ENCODE peak calls at places on chromosome 3, in ten cellular contexts. K is upper lobe of left lung; D is endodermal cell; F is psoas muscle; C is naive thymus-derived CD4-positive, alpha-beta T cell; E is endothelial cell of umbilical vein; V is mammary epithelial cell; O is MM.1S; U is esophagus squamous epithelium; H is right lobe of liver. L is an unnamed sample. For H3K36me3 and H3K4me1, the result is how much of the 10 kb centered on the place peaks cover.

GRCh38 chr3:185744997-185745843 is 79.6 kb downstream of the IGF2BP2 start:
- DNase-seq in V (peak), O (no peak), F (no peak), U (no peak), K (no peak), H (no peak), E (peak), D (peak), C (no peak), L (no peak)

GRCh38 chr3:194431553-194431952 is 32.5 kb upstream of the GP5 start:
- DNase-seq in K (no peak), C (no peak), O (no peak), D (no peak), E (no peak), U (no peak), H (no peak), F (no peak), V (no peak), L (no peak)

GRCh38 chr3:88137836-88138235 is 11.9 kb upstream of the C3orf38 start:
- DNase-seq in E (no peak), F (no peak), D (no peak), O (no peak), C (no peak), V (no peak), H (no peak), K (no peak), U (no peak), L (no peak)

GRCh38 chr3:89262561-89262960 is 155.1 kb downstream of the EPHA3 start:
- DNase-seq in F (no peak), U (no peak), C (no peak), V (no peak), O (no peak), E (no peak), K (peak), D (no peak), H (no peak), L (no peak)

GRCh38 chr3:54621181-54621580 is 306.7 kb downstream of the LRTM1 start:
- DNase-seq in F (no peak), O (no peak), U (no peak), K (no peak), H (no peak), C (no peak), E (no peak), V (peak), D (no peak), L (no peak)

GRCh38 chr3:181952221-181952620 is 240.5 kb downstream of the SOX2 start:
- DNase-seq in E (no peak), O (no peak), K (no peak), H (no peak), V (no peak), U (no peak), F (no peak), C (no peak), D (no peak), L (no peak)

GRCh38 chr3:177320765-177321247 is 123.5 kb upstream of the TBL1XR1 start:
- DNase-seq in O (peak), C (no peak), E (peak), H (no peak), F (no peak), U (no peak), D (no peak), K (no peak), V (no peak), L (no peak)

GRCh38 chr3:71779674-71780377 is 5.1 kb downstream of the PROK2 start:
- DNase-seq in V (no peak), K (no peak), E (no peak), H (no peak), C (no peak), O (no peak), U (no peak), F (no peak), D (no peak), L (no peak)

GRCh38 chr3:98395111-98395510 is 4.6 kb downstream of the OR5K3 start:
- DNase-seq in D (no peak), V (no peak), U (no peak), F (no peak), C (no peak), H (no peak), E (no peak), K (no peak), O (no peak), L (no peak)

GRCh38 chr3:123658118-123658859 is 73.4 kb upstream of the HACD2 start:
- DNase-seq in D (no peak), O (no peak), C (no peak), U (no peak), H (no peak), F (peak), K (no peak), V (no peak), E (peak), L (no peak)

GRCh38 chr3:32148356-32148755 is 41.9 kb downstream of the GPD1L start:
- DNase-seq in O (no peak), D (peak), C (no peak), K (no peak), V (no peak), F (no peak), H (no peak), E (no peak), U (no peak), L (no peak)

GRCh38 chr3:39185959-39186691 is 6.3 kb downstream of the XIRP1 start:
- DNase-seq in C (no peak), K (peak), E (no peak), O (no peak), F (no peak), D (no peak), H (no peak), V (no peak), U (no peak), L (no peak)

GRCh38 chr3:152610621-152611020 is 224.3 kb upstream of the P2RY1 start:
- DNase-seq in F (no peak), D (no peak), C (no peak), E (no peak), V (no peak), H (no peak), K (no peak), O (no peak), U (no peak), L (no peak)

GRCh38 chr3:117524890-117525289 is 815.3 kb downstream of the TUSC7 start:
- DNase-seq in O (no peak), V (no peak), U (no peak), C (no peak), H (no peak), F (no peak), K (no peak), D (no peak), E (no peak), L (no peak)

GRCh38 chr3:15399970-15400369 is 27.4 kb downstream of the METTL6 start:
- DNase-seq in D (no peak), E (no peak), H (no peak), F (no peak), U (no peak), O (no peak), V (no peak), C (no peak), K (no peak), L (peak)

GRCh38 chr3:134535186-134535974 is 49.5 kb downstream of the CEP63 start:
- DNase-seq in F (no peak), E (no peak), U (no peak), D (no peak), K (no peak), H (no peak), C (no peak), O (no peak), V (no peak), L (no peak)

GRCh38 chr3:11950576-11950975 is 53.6 kb upstream of the SYN2 start:
- DNase-seq in E (no peak), F (no peak), C (no peak), V (no peak), O (no peak), K (no peak), H (no peak), U (no peak), D (no peak), L (no peak)
- H3K4me3 ChIP-seq in E (no peak), F (no peak), C (no peak), V (no peak), O (no peak), K (no peak), H (no peak), U (no peak), D (no peak), L (no peak)

GRCh38 chr3:57918123-57918837 is 89.9 kb upstream of the FLNB start:
- DNase-seq in H (no peak), U (no peak), O (no peak), C (no peak), K (no peak), D (no peak), F (no peak), V (peak), E (no peak), L (no peak)
- H3K36me3 ChIP-seq in H (under half), U (under half), O (under half), C (half or more), K (under half), D (half or more), F (under half), V (under half), E (under half), L (under half)

DNA sequence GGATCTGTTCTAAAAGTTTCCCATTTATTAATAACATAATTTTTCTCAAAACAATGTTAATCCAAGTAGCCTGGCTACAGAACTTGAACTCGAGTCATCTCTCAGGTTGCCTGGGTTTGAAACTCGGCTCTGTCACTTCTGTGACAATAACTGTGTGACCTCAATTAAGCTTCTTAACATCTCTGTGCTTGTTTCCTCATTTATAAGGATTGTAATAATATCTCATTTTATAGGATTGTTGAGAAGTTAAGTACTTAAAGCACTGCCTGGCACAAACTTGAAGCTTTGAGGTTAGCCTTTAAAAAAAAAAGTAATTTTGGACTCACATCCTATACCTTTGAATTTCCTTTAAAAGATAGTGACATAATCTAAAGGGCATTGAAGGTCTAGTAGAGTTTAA is 3.4 kb downstream of the RAB5A start:
- DNase-seq in U (no peak), H (no peak), E (no peak), F (no peak), K (no peak), C (no peak), D (no peak), O (no peak), V (no peak), L (no peak)
- H3K4me1 ChIP-seq in U (under half), H (under half), E (under half), F (under half), K (half or more), C (under half), D (under half), O (under half), V (under half), L (under half)

DNA sequence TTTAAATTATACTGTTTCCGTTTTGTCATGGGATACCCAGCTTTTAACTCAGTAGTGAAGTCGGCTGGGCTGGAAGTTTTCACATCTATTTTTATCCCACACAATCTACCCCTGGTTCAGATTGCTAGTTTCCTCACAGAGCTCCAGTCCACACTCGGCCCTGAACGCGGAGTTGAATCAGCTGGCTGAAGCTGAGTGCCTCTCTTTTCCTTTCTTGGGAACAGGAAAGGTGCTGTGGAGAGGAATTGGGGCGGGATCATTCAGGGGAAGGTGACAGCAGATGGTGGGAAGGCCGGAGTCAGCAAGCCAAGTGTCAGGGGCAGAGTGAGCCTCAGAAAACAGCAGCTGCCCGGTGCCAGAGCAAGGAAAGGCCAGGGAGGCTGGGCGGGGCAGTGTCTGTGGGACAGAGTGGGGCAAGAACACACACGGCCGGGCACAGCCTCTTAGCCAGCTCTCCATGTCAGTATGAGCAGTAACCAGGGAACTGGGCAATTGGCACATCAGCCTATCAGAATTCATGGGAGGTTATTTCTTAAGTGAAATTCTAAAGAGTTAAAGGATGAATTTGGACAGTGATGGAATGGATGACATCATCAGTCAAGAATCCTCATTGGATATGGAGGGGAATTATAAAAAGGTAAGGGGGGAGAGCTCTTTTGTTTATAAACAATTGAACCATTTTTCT is 135.7 kb upstream of the IL12A start:
- DNase-seq in C (no peak), D (peak), H (peak), O (peak), K (peak), V (peak), U (no peak), F (peak), E (peak), L (no peak)
- H3K4me3 ChIP-seq in C (no peak), D (no peak), H (no peak), O (peak), K (peak), V (peak), U (no peak), F (peak), E (no peak), L (no peak)

DNA sequence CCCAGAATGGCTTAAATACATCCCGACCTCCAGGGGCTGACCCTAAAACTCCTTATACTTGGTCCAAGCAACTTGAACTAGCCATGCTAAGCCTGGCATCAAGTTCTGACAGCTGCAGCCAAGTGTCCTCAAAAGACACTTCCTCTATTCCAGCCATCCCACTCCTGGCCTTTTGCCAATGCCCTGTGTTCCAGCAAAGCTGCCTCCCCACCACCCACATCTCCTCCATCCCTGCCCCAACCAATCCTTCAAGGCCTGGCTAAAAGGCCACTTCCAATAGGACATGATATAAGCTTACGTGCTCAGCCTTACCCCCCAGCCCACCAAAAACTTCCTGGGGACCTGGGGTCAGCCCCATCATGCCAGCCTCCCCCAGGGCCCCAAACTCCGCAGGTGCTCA is 40.9 kb downstream of the SEMA3G start:
- DNase-seq in D (no peak), U (no peak), O (no peak), E (no peak), F (no peak), H (no peak), V (no peak), K (no peak), C (no peak), L (no peak)
- H3K36me3 ChIP-seq in D (half or more), U (under half), O (under half), E (under half), F (under half), H (under half), V (under half), K (half or more), C (half or more), L (half or more)

DNA sequence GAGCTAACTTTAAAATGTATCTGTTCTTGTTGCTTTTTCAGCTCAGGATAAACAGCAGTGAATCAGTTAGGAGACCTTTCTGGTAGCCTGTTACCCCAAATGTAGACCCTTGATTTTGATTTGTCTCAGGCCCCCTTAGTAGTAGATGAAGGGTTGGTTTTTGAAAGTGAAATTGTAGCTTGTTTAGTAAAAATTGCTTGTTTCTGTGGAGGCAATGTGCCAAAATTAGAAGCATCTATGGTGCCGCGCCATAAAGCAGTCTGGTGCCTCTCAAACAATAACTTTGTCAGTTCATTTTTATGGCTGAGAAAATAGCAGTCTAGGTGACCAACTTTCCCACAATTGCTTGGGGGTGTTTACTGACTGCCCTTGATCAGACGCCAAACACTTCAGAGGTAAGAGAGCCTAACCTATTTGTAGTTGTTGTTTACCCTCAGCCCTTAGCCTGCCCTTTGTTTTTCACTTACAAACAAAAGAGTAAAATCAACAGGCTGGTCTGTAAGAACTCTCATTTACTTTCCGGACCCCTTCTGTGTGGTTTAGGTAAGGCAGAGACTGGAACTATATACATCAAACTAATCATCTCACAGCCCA is 174.5 kb downstream of the FNDC3B start:
- DNase-seq in F (no peak), O (no peak), V (no peak), H (no peak), U (no peak), C (no peak), K (no peak), D (no peak), E (no peak), L (no peak)
- H3K4me1 ChIP-seq in F (half or more), O (under half), V (half or more), H (under half), U (under half), C (under half), K (under half), D (under half), E (under half), L (under half)

DNA sequence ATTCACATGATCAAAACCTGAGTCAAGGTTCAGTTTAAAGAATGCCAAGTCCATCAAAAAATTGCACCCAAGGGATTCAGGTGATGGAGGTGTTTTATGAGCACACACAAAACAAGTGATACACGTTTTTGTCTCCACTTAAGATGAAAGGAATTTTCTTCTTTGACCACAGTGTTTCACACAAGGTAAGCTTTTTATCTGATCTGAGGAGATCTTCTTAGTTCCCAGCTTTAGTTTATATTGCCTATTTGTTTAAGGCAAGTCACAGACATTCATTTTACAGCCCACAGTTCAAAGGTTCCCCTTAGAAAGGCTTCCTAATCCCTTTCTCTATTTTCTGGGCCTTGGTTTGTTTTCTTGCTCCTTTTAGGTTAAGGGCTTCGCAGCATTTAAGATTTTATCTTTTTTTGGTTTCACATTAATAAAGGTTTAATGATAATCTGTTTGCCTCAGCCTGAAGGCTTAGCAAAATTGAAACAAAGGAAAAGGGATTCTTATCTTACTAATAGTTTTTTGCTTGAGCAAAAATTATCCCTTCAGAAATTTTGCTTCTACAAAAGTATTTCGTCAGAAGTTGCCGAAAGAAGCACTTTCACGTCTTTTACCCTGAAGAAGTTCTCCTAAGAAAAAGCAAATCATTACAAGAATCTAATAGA is 420.5 kb upstream of the NAALADL2 start:
- DNase-seq in C (no peak), V (peak), U (no peak), H (no peak), F (no peak), D (no peak), E (peak), K (no peak), O (no peak), L (no peak)
- H3K4me3 ChIP-seq in C (no peak), V (no peak), U (no peak), H (no peak), F (peak), D (no peak), E (peak), K (no peak), O (no peak), L (no peak)

GRCh38 chr3:128095222-128095703 is 28.3 kb downstream of the RUVBL1 start:
- DNase-seq in U (no peak), C (peak), F (peak), D (peak), E (peak), K (no peak), V (peak), H (peak), O (peak), L (peak)

GRCh38 chr3:128100126-128100525 is 23.5 kb downstream of the RUVBL1 start:
- DNase-seq in D (no peak), E (peak), U (no peak), O (no peak), V (no peak), H (no peak), C (no peak), K (no peak), F (no peak), L (no peak)

GRCh38 chr3:128100638-128101037 is 23.0 kb downstream of the RUVBL1 start:
- DNase-seq in C (no peak), V (no peak), H (no peak), U (no peak), D (no peak), O (no peak), K (no peak), E (no peak), F (no peak), L (no peak)

GRCh38 chr3:128094295-128095151 is 29.1 kb downstream of the RUVBL1 start:
- DNase-seq in E (peak), V (no peak), K (no peak), H (peak), D (no peak), C (no peak), O (no peak), F (no peak), U (no peak), L (no peak)

DNA sequence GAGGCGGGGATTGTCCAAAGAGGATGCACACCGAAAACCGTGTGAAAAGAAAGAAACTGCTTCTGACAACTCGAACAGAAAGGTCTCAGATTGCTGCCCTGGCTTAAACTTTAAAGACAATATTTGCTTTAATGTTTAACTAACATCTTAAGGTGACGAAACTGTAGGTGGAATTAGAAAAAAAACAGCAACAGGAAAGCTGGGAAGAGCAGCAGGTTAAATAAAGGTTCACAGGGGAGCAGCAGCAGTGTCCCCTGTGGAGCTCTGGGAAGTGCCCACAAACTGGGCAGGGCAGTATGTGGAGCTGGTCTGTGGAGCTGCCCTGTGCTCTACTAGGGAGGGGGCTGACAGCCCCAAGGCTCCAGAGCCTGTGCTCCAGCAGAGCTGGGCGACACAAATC is 25.4 kb downstream of the RUVBL1 start:
- DNase-seq in H (no peak), V (no peak), E (no peak), D (no peak), O (no peak), C (no peak), F (no peak), U (no peak), K (no peak), L (no peak)
- H3K36me3 ChIP-seq in H (under half), V (under half), E (under half), D (half or more), O (under half), C (half or more), F (under half), U (under half), K (under half), L (half or more)

GRCh38 chr3:37934631-37935289 is 55.8 kb upstream of the VILL start:
- DNase-seq in O (no peak), E (no peak), V (no peak), F (no peak), D (no peak), K (no peak), H (no peak), U (no peak), C (no peak), L (no peak)

GRCh38 chr3:37935756-37936666 is 54.6 kb upstream of the VILL start:
- DNase-seq in O (no peak), K (no peak), C (no peak), F (no peak), D (peak), H (no peak), E (peak), V (peak), U (no peak), L (no peak)

GRCh38 chr3:37935290-37935668 is 55.3 kb upstream of the VILL start:
- DNase-seq in V (no peak), C (no peak), H (no peak), U (no peak), O (no peak), K (no peak), E (peak), D (no peak), F (no peak), L (no peak)

GRCh38 chr3:37938011-37938410 is 52.6 kb upstream of the VILL start:
- DNase-seq in U (no peak), F (no peak), E (no peak), O (no peak), H (no peak), K (no peak), C (no peak), V (no peak), D (no peak), L (no peak)

GRCh38 chr3:37937156-37937555 is 53.4 kb upstream of the VILL start:
- DNase-seq in O (no peak), K (no peak), D (no peak), E (no peak), C (no peak), F (no peak), V (peak), H (no peak), U (no peak), L (no peak)
- H3K4me1 ChIP-seq in O (under half), K (half or more), D (under half), E (under half), C (under half), F (under half), V (under half), H (under half), U (under half), L (under half)

L was measured in effector memory CD4-positive, alpha-beta T cell.